ENCODE peak calls at places on chromosome 13, in five cellular contexts. L is fibroblast of mammary gland; D is stimulated activated CD4-positive, alpha-beta T cell treated with anti-CD3 and anti-CD28 coated beads, Interleukin-15, amount 100 ng/mL, for 48 hours; Q is NCI-H446; X is AG20443. I is an unnamed sample.

GRCh38 chr13:30866692-30867669 is 39.1 kb upstream of the MEDAG start:
- DNase-seq in L (no peak), D (no peak), Q (no peak), X (no peak), I (no peak)

GRCh38 chr13:98476538-98476966 is 100.4 kb downstream of the STK24 start:
- DNase-seq in L (peak), D (peak), Q (no peak), X (peak), I (no peak)

GRCh38 chr13:111005808-111006494 is 91.1 kb upstream of the ANKRD10 start:
- DNase-seq in L (peak), D (no peak), Q (no peak), X (peak), I (peak)

GRCh38 chr13:24678151-24678550 is 2.1 kb upstream of the ATP12A start:
- DNase-seq in L (no peak), D (no peak), Q (no peak), X (no peak), I (no peak)

GRCh38 chr13:106140476-106140875 is 395.0 kb downstream of the EFNB2 start:
- DNase-seq in L (peak), D (no peak), Q (no peak), X (no peak), I (no peak)

GRCh38 chr13:101875717-101876393 is 423.4 kb downstream of the ITGBL1 start:
- DNase-seq in L (peak), D (no peak), Q (no peak), X (no peak), I (no peak)

GRCh38 chr13:66359910-66360552 is 870.1 kb downstream of the PCDH9 start:
- DNase-seq in L (no peak), D (no peak), Q (no peak), X (no peak), I (no peak)

GRCh38 chr13:113273856-113274590 is 23.0 kb upstream of the LAMP1 start:
- DNase-seq in L (peak), D (no peak), Q (no peak), X (peak), I (no peak)

GRCh38 chr13:106513025-106513424 is 22.4 kb downstream of the EFNB2 start:
- DNase-seq in L (peak), D (no peak), Q (no peak), X (no peak), I (no peak)

GRCh38 chr13:24004971-24005370 is 107.7 kb upstream of the C1QTNF9B start:
- DNase-seq in L (no peak), D (no peak), Q (no peak), X (peak), I (no peak)

GRCh38 chr13:90918551-90918950 is 428.9 kb upstream of the MIR17HG start:
- DNase-seq in L (peak), D (no peak), Q (no peak), X (peak), I (no peak)

GRCh38 chr13:40758811-40759210 is 12.2 kb downstream of the MRPS31 start:
- DNase-seq in L (no peak), D (no peak), Q (no peak), X (no peak), I (no peak)

GRCh38 chr13:82976499-82976898 is 905.8 kb downstream of the SLITRK1 start:
- DNase-seq in L (peak), D (no peak), Q (no peak), X (no peak), I (no peak)

I was measured in cardiac septum.